ENCODE peak calls at places on chromosomes 13 and 19, in ten cellular contexts. One of them, this sample, is unnamed.

GRCh38 chr13:100630564-100630963 is 42.0 kb upstream of the GGACT start:
- DNase-seq in right lobe of liver: no peak
- DNase-seq in hepatocyte: no peak
- DNase-seq in heart left ventricle: no peak
- DNase-seq in Peyer's patch: no peak
- DNase-seq in breast epithelium: no peak
- DNase-seq in AG09309: no peak
- DNase-seq in NB4: no peak
- DNase-seq in IMR-90: no peak
- DNase-seq in SK-N-SH: no peak
- DNase-seq in this sample: no peak

GRCh38 chr19:17686592-17687042 is 1.5 kb downstream of the UNC13A start:
- DNase-seq in IMR-90: no peak
- DNase-seq in right lobe of liver: peak; percentile 56
- DNase-seq in Peyer's patch: no peak
- DNase-seq in hepatocyte: peak; percentile 37
- DNase-seq in SK-N-SH: peak; percentile 94
- DNase-seq in breast epithelium: no peak
- DNase-seq in heart left ventricle: peak; percentile 59
- DNase-seq in NB4: peak; percentile 32
- DNase-seq in AG09309: no peak
- DNase-seq in this sample: no peak

GRCh38 chr13:114131581-114132418 is 623 bp downstream of the RASA3 start:
- DNase-seq in IMR-90: no peak
- DNase-seq in AG09309: no peak
- DNase-seq in hepatocyte: no peak
- DNase-seq in Peyer's patch: no peak
- DNase-seq in NB4: peak; percentile 67
- DNase-seq in SK-N-SH: peak; percentile 80
- DNase-seq in right lobe of liver: peak; percentile 26
- DNase-seq in heart left ventricle: no peak
- DNase-seq in breast epithelium: no peak
- DNase-seq in this sample: no peak

GRCh38 chr13:102707465-102707864 is 12.6 kb upstream of the METTL21C start:
- DNase-seq in hepatocyte: no peak
- DNase-seq in SK-N-SH: peak; percentile 53
- DNase-seq in IMR-90: peak; percentile 94
- DNase-seq in NB4: no peak
- DNase-seq in AG09309: peak; percentile 96
- DNase-seq in heart left ventricle: no peak
- DNase-seq in right lobe of liver: no peak
- DNase-seq in breast epithelium: no peak
- DNase-seq in Peyer's patch: no peak
- DNase-seq in this sample: peak; percentile 91

GRCh38 chr19:17703823-17704463 is 15.3 kb upstream of the MAP1S start:
- DNase-seq in AG09309: no peak
- DNase-seq in hepatocyte: no peak
- DNase-seq in IMR-90: peak; percentile 31
- DNase-seq in NB4: peak; percentile 48
- DNase-seq in breast epithelium: no peak
- DNase-seq in heart left ventricle: peak; percentile 52
- DNase-seq in right lobe of liver: peak; percentile 58
- DNase-seq in Peyer's patch: peak; percentile 64
- DNase-seq in SK-N-SH: peak; percentile 80
- DNase-seq in this sample: peak; percentile 60

GRCh38 chr13:94128430-94128829 is 351.1 kb downstream of the DCT start:
- DNase-seq in breast epithelium: no peak
- DNase-seq in right lobe of liver: peak; percentile 15
- DNase-seq in hepatocyte: no peak
- DNase-seq in SK-N-SH: no peak
- DNase-seq in NB4: no peak
- DNase-seq in Peyer's patch: no peak
- DNase-seq in IMR-90: no peak
- DNase-seq in heart left ventricle: peak; percentile 23
- DNase-seq in AG09309: no peak
- DNase-seq in this sample: no peak

GRCh38 chr13:100530645-100531044 is 57.9 kb downstream of the GGACT start:
- DNase-seq in IMR-90: peak; percentile 33
- DNase-seq in Peyer's patch: no peak
- DNase-seq in breast epithelium: no peak
- DNase-seq in right lobe of liver: peak; percentile 54
- DNase-seq in heart left ventricle: no peak
- DNase-seq in hepatocyte: no peak
- DNase-seq in NB4: no peak
- DNase-seq in SK-N-SH: no peak
- DNase-seq in AG09309: no peak
- DNase-seq in this sample: peak; percentile 44

GRCh38 chr19:47729468-47729798 is 15.9 kb upstream of the NOP53 start:
- DNase-seq in heart left ventricle: peak; percentile 73
- DNase-seq in SK-N-SH: no peak
- DNase-seq in right lobe of liver: no peak
- DNase-seq in Peyer's patch: no peak
- DNase-seq in IMR-90: peak; percentile 85
- DNase-seq in hepatocyte: peak; percentile 87
- DNase-seq in NB4: peak; percentile 65
- DNase-seq in AG09309: no peak
- DNase-seq in breast epithelium: peak; percentile 89
- DNase-seq in this sample: peak; percentile 85

GRCh38 chr19:4578552-4579248 is 19.2 kb upstream of the SEMA6B start:
- DNase-seq in IMR-90: no peak
- DNase-seq in hepatocyte: peak; percentile 13
- DNase-seq in Peyer's patch: no peak
- DNase-seq in AG09309: no peak
- DNase-seq in SK-N-SH: peak; percentile 24
- DNase-seq in NB4: no peak
- DNase-seq in heart left ventricle: no peak
- DNase-seq in right lobe of liver: no peak
- DNase-seq in breast epithelium: no peak
- DNase-seq in this sample: no peak

GRCh38 chr13:114145722-114146121 is 13.3 kb upstream of the RASA3 start:
- DNase-seq in right lobe of liver: no peak
- DNase-seq in SK-N-SH: no peak
- DNase-seq in IMR-90: no peak
- DNase-seq in hepatocyte: no peak
- DNase-seq in heart left ventricle: no peak
- DNase-seq in Peyer's patch: peak; percentile 27
- DNase-seq in AG09309: no peak
- DNase-seq in breast epithelium: no peak
- DNase-seq in NB4: no peak
- DNase-seq in this sample: no peak

GRCh38 chr13:106033634-106034033 is 501.8 kb downstream of the EFNB2 start:
- DNase-seq in AG09309: peak; percentile 54
- DNase-seq in SK-N-SH: no peak
- DNase-seq in heart left ventricle: no peak
- DNase-seq in right lobe of liver: no peak
- DNase-seq in NB4: peak; percentile 27
- DNase-seq in Peyer's patch: no peak
- DNase-seq in hepatocyte: peak; percentile 23
- DNase-seq in IMR-90: peak; percentile 59
- DNase-seq in breast epithelium: no peak
- DNase-seq in this sample: peak; percentile 85

GRCh38 chr13:52650731-52651130 is 1.9 kb upstream of the SUGT1 start:
- DNase-seq in right lobe of liver: no peak
- DNase-seq in hepatocyte: no peak
- DNase-seq in NB4: no peak
- DNase-seq in Peyer's patch: no peak
- DNase-seq in AG09309: no peak
- DNase-seq in breast epithelium: no peak
- DNase-seq in SK-N-SH: no peak
- DNase-seq in heart left ventricle: no peak
- DNase-seq in IMR-90: no peak
- DNase-seq in this sample: no peak

DNA sequence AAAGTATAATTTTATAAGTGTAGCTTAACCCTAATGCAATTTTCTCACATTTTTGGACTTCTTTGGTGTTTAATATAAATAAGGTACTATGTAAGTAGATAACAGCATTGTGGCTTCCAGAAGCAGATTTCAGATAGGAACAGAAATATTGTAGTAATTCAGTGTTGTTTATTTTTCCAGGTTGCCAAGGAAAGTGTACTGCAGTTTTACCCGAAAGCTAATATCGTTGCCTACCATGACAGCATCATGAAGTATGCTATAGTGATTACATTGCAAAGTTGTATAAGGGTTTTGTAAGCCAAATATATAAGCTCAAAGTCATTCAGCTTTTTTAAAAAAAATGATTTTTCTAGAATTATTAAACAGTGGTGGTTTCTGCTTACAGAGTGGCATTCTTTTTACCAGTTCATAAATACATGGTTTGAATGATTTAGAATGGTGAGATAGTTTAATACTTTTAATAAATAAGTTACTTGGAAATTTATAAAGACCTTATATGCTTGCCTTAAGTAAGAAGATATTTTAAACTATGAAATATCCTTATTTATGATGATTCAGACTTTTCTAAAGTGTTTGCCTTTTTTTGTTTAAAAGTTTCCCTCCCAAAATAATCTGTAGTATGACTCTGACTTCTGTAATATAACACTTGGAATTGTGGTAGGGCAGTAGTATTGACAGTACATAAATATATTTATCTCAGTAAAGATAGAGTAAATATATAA is 3.7 kb downstream of the UBA2 start:
- DNase-seq in right lobe of liver: no peak
- DNase-seq in AG09309: no peak
- DNase-seq in IMR-90: peak; percentile 82
- DNase-seq in breast epithelium: no peak
- DNase-seq in Peyer's patch: no peak
- DNase-seq in SK-N-SH: no peak
- DNase-seq in heart left ventricle: no peak
- DNase-seq in NB4: no peak
- DNase-seq in hepatocyte: no peak
- DNase-seq in this sample: no peak
- H3K4me3 ChIP-seq in right lobe of liver: no peak overlapping the region
- H3K4me3 ChIP-seq in AG09309: no peak overlapping the region
- H3K4me3 ChIP-seq in IMR-90: no peak overlapping the region
- H3K4me3 ChIP-seq in breast epithelium: no peak overlapping the region
- H3K4me3 ChIP-seq in Peyer's patch: no peak overlapping the region
- H3K4me3 ChIP-seq in SK-N-SH: no peak overlapping the region
- H3K4me3 ChIP-seq in heart left ventricle: no peak overlapping the region
- H3K4me3 ChIP-seq in NB4: peak overlapping the region; percentile 95
- H3K4me3 ChIP-seq in hepatocyte: no peak overlapping the region
- H3K4me3 ChIP-seq in this sample: no peak overlapping the region

GRCh38 chr13:50082426-50083283 is 67.4 kb downstream of the KCNRG start:
- DNase-seq in hepatocyte: peak; percentile 94
- DNase-seq in IMR-90: peak; percentile 68
- DNase-seq in breast epithelium: no peak
- DNase-seq in right lobe of liver: peak; percentile 83
- DNase-seq in heart left ventricle: peak; percentile 48
- DNase-seq in SK-N-SH: peak; percentile 50
- DNase-seq in AG09309: peak; percentile 18
- DNase-seq in NB4: peak; percentile 94
- DNase-seq in Peyer's patch: peak; percentile 90
- DNase-seq in this sample: peak; percentile 68

GRCh38 chr13:50080158-50080855 is 65.1 kb downstream of the KCNRG start:
- DNase-seq in hepatocyte: peak; percentile 43
- DNase-seq in heart left ventricle: peak; percentile 23
- DNase-seq in right lobe of liver: no peak
- DNase-seq in Peyer's patch: peak; percentile 56
- DNase-seq in breast epithelium: no peak
- DNase-seq in SK-N-SH: peak; percentile 12
- DNase-seq in IMR-90: peak; percentile 52
- DNase-seq in NB4: peak; percentile 73
- DNase-seq in AG09309: no peak
- DNase-seq in this sample: peak; percentile 52

GRCh38 chr13:50080856-50081105 is 65.5 kb downstream of the KCNRG start:
- DNase-seq in NB4: no peak
- DNase-seq in heart left ventricle: no peak
- DNase-seq in SK-N-SH: no peak
- DNase-seq in right lobe of liver: no peak
- DNase-seq in IMR-90: peak; percentile 27
- DNase-seq in breast epithelium: no peak
- DNase-seq in Peyer's patch: no peak
- DNase-seq in hepatocyte: no peak
- DNase-seq in AG09309: no peak
- DNase-seq in this sample: peak; percentile 31

GRCh38 chr13:50081899-50082425 is 66.7 kb downstream of the KCNRG start:
- DNase-seq in hepatocyte: peak; percentile 99
- DNase-seq in right lobe of liver: peak; percentile 97
- DNase-seq in SK-N-SH: peak; percentile 94
- DNase-seq in AG09309: peak; percentile 95
- DNase-seq in heart left ventricle: peak; percentile 98
- DNase-seq in IMR-90: peak; percentile 98
- DNase-seq in breast epithelium: peak; percentile 98
- DNase-seq in NB4: peak; percentile 99
- DNase-seq in Peyer's patch: peak; percentile 98
- DNase-seq in this sample: peak; percentile 98

GRCh38 chr13:50081106-50081898 is 66.1 kb downstream of the KCNRG start:
- DNase-seq in heart left ventricle: peak; percentile 66
- DNase-seq in Peyer's patch: peak; percentile 80
- DNase-seq in AG09309: no peak
- DNase-seq in IMR-90: no peak
- DNase-seq in breast epithelium: no peak
- DNase-seq in right lobe of liver: peak; percentile 70
- DNase-seq in NB4: peak; percentile 75
- DNase-seq in hepatocyte: peak; percentile 71
- DNase-seq in SK-N-SH: peak; percentile 68
- DNase-seq in this sample: no peak
- TF ChIP-seq CTCF in heart left ventricle: no peak
- TF ChIP-seq CTCF in Peyer's patch: peak; percentile 10
- TF ChIP-seq CTCF in AG09309: no peak
- TF ChIP-seq CTCF in IMR-90: no peak
- TF ChIP-seq CTCF in breast epithelium: no peak
- TF ChIP-seq CTCF in right lobe of liver: peak; percentile 5
- TF ChIP-seq CTCF in NB4: no peak
- TF ChIP-seq CTCF in hepatocyte: peak; percentile 32
- TF ChIP-seq CTCF in SK-N-SH: peak; percentile 46
- TF ChIP-seq CTCF in this sample: no peak

GRCh38 chr13:26482451-26483197 is 74.9 kb upstream of the WASF3 start:
- DNase-seq in AG09309: peak; percentile 13
- DNase-seq in hepatocyte: peak; percentile 76
- DNase-seq in Peyer's patch: peak; percentile 43
- DNase-seq in right lobe of liver: no peak
- DNase-seq in NB4: peak; percentile 79
- DNase-seq in breast epithelium: peak; percentile 58
- DNase-seq in heart left ventricle: no peak
- DNase-seq in IMR-90: peak; percentile 74
- DNase-seq in SK-N-SH: peak; percentile 81
- DNase-seq in this sample: peak; percentile 80
- H3K4me3 ChIP-seq in AG09309: no peak overlapping the region
- H3K4me3 ChIP-seq in hepatocyte: no peak overlapping the region
- H3K4me3 ChIP-seq in Peyer's patch: no peak overlapping the region
- H3K4me3 ChIP-seq in right lobe of liver: peak overlapping the region; percentile 28
- H3K4me3 ChIP-seq in NB4: no peak overlapping the region
- H3K4me3 ChIP-seq in breast epithelium: no peak overlapping the region
- H3K4me3 ChIP-seq in heart left ventricle: no peak overlapping the region
- H3K4me3 ChIP-seq in IMR-90: no peak overlapping the region
- H3K4me3 ChIP-seq in SK-N-SH: no peak overlapping the region
- H3K4me3 ChIP-seq in this sample: no peak overlapping the region

GRCh38 chr13:104111031-104111430 is 1044.8 kb upstream of the SLC10A2 start:
- DNase-seq in hepatocyte: no peak
- DNase-seq in SK-N-SH: no peak
- DNase-seq in IMR-90: peak; percentile 3
- DNase-seq in Peyer's patch: no peak
- DNase-seq in NB4: no peak
- DNase-seq in right lobe of liver: no peak
- DNase-seq in breast epithelium: no peak
- DNase-seq in AG09309: no peak
- DNase-seq in heart left ventricle: no peak
- DNase-seq in this sample: no peak

DNA sequence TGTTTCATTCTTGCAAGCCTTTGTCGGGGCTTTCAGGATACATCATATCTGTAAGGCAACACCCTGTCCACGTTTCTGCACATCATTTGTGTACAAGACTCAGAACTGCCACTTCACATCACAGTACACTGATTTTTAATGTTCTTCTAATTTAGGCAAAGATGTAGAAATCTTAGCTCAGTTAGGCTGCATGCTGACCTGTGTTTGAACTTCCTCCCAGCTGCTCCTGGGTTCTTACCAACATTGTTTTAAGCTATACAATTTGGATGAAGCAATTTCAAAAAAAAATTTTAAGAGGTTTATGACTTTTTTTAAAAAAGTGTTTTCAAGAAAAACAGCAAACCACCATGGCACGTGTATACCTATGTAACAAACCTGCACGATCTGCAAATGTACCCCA is 1047.9 kb upstream of the SLC10A2 start:
- DNase-seq in Peyer's patch: no peak
- DNase-seq in heart left ventricle: no peak
- DNase-seq in breast epithelium: no peak
- DNase-seq in hepatocyte: no peak
- DNase-seq in IMR-90: peak; percentile 13
- DNase-seq in SK-N-SH: no peak
- DNase-seq in AG09309: no peak
- DNase-seq in right lobe of liver: no peak
- DNase-seq in NB4: no peak
- DNase-seq in this sample: no peak
- TF ChIP-seq CTCF in Peyer's patch: no peak
- TF ChIP-seq CTCF in heart left ventricle: no peak
- TF ChIP-seq CTCF in breast epithelium: no peak
- TF ChIP-seq CTCF in hepatocyte: no peak
- TF ChIP-seq CTCF in IMR-90: no peak
- TF ChIP-seq CTCF in SK-N-SH: no peak
- TF ChIP-seq CTCF in AG09309: no peak
- TF ChIP-seq CTCF in right lobe of liver: no peak
- TF ChIP-seq CTCF in NB4: no peak
- TF ChIP-seq CTCF in this sample: no peak